ENCODE peak calls at places on chromosomes 5 and 9, in nine cellular contexts. One of them, this sample, is unnamed. For H3K9me3, the result is how much of the 10 kb centered on the place peaks cover.

GRCh38 chr5:14560091-14560595 is 21.4 kb upstream of the OTULINL start:
- DNase-seq in neural progenitor cell: peak
- DNase-seq in heart left ventricle: no peak
- DNase-seq in left ventricle myocardium inferior: no peak
- DNase-seq in lower lobe of right lung: no peak
- DNase-seq in heart right ventricle: no peak
- DNase-seq in fibroblast of lung: no peak
- DNase-seq in IMR-90: no peak
- DNase-seq in Panc1: no peak
- DNase-seq in this sample: peak

GRCh38 chr9:682633-683508 is 158.6 kb upstream of the DMRT1 start:
- DNase-seq in neural progenitor cell: peak
- DNase-seq in heart left ventricle: no peak
- DNase-seq in left ventricle myocardium inferior: no peak
- DNase-seq in lower lobe of right lung: no peak
- DNase-seq in heart right ventricle: no peak
- DNase-seq in fibroblast of lung: peak
- DNase-seq in IMR-90: peak
- DNase-seq in Panc1: no peak
- DNase-seq in this sample: peak

GRCh38 chr9:110578896-110579752 is at the start of gene SVEP1:
- DNase-seq in neural progenitor cell: peak
- DNase-seq in heart left ventricle: peak
- DNase-seq in left ventricle myocardium inferior: peak
- DNase-seq in lower lobe of right lung: peak
- DNase-seq in heart right ventricle: peak
- DNase-seq in fibroblast of lung: peak
- DNase-seq in IMR-90: peak
- DNase-seq in Panc1: no peak
- DNase-seq in this sample: no peak

GRCh38 chr5:170542691-170543275 is 39.0 kb downstream of the KCNIP1 start:
- DNase-seq in neural progenitor cell: no peak
- DNase-seq in heart left ventricle: no peak
- DNase-seq in left ventricle myocardium inferior: no peak
- DNase-seq in lower lobe of right lung: no peak
- DNase-seq in heart right ventricle: no peak
- DNase-seq in fibroblast of lung: no peak
- DNase-seq in IMR-90: no peak
- DNase-seq in Panc1: no peak
- DNase-seq in this sample: no peak

GRCh38 chr9:87007711-87008360 is 60.5 kb upstream of the GAS1 start:
- DNase-seq in neural progenitor cell: no peak
- DNase-seq in heart left ventricle: no peak
- DNase-seq in left ventricle myocardium inferior: no peak
- DNase-seq in lower lobe of right lung: no peak
- DNase-seq in heart right ventricle: no peak
- DNase-seq in fibroblast of lung: no peak
- DNase-seq in IMR-90: peak
- DNase-seq in Panc1: no peak
- DNase-seq in this sample: no peak

GRCh38 chr5:172501708-172502379 is 47.5 kb upstream of the SH3PXD2B start:
- DNase-seq in neural progenitor cell: no peak
- DNase-seq in heart left ventricle: no peak
- DNase-seq in left ventricle myocardium inferior: no peak
- DNase-seq in lower lobe of right lung: no peak
- DNase-seq in heart right ventricle: no peak
- DNase-seq in fibroblast of lung: no peak
- DNase-seq in IMR-90: no peak
- DNase-seq in Panc1: no peak
- DNase-seq in this sample: no peak

GRCh38 chr9:89891221-89892052 is 286.6 kb downstream of the GADD45G start:
- DNase-seq in neural progenitor cell: no peak
- DNase-seq in heart left ventricle: peak
- DNase-seq in left ventricle myocardium inferior: peak
- DNase-seq in lower lobe of right lung: no peak
- DNase-seq in heart right ventricle: peak
- DNase-seq in fibroblast of lung: no peak
- DNase-seq in IMR-90: no peak
- DNase-seq in Panc1: no peak
- DNase-seq in this sample: peak

GRCh38 chr9:96476013-96476412 is 26.0 kb downstream of the HABP4 start:
- DNase-seq in neural progenitor cell: no peak
- DNase-seq in heart left ventricle: no peak
- DNase-seq in left ventricle myocardium inferior: no peak
- DNase-seq in lower lobe of right lung: no peak
- DNase-seq in heart right ventricle: no peak
- DNase-seq in fibroblast of lung: no peak
- DNase-seq in IMR-90: no peak
- DNase-seq in Panc1: no peak
- DNase-seq in this sample: no peak

GRCh38 chr9:126164796-126165525 is 161.7 kb upstream of the MVB12B start:
- DNase-seq in neural progenitor cell: no peak
- DNase-seq in heart left ventricle: no peak
- DNase-seq in left ventricle myocardium inferior: no peak
- DNase-seq in lower lobe of right lung: peak
- DNase-seq in heart right ventricle: no peak
- DNase-seq in fibroblast of lung: no peak
- DNase-seq in IMR-90: no peak
- DNase-seq in Panc1: no peak
- DNase-seq in this sample: no peak

GRCh38 chr5:81315336-81315735 is 13.9 kb downstream of the ZCCHC9 start:
- DNase-seq in neural progenitor cell: no peak
- DNase-seq in heart left ventricle: no peak
- DNase-seq in left ventricle myocardium inferior: no peak
- DNase-seq in lower lobe of right lung: no peak
- DNase-seq in heart right ventricle: no peak
- DNase-seq in fibroblast of lung: peak
- DNase-seq in IMR-90: peak
- DNase-seq in Panc1: no peak
- DNase-seq in this sample: no peak

GRCh38 chr9:121681404-121681803 is 30.0 kb downstream of the DAB2IP start:
- DNase-seq in neural progenitor cell: no peak
- DNase-seq in heart left ventricle: no peak
- DNase-seq in left ventricle myocardium inferior: no peak
- DNase-seq in lower lobe of right lung: no peak
- DNase-seq in heart right ventricle: no peak
- DNase-seq in fibroblast of lung: no peak
- DNase-seq in IMR-90: no peak
- DNase-seq in Panc1: no peak
- DNase-seq in this sample: no peak

GRCh38 chr9:121682926-121683485 is 31.6 kb downstream of the DAB2IP start:
- DNase-seq in neural progenitor cell: no peak
- DNase-seq in heart left ventricle: peak
- DNase-seq in left ventricle myocardium inferior: no peak
- DNase-seq in lower lobe of right lung: no peak
- DNase-seq in heart right ventricle: no peak
- DNase-seq in fibroblast of lung: no peak
- DNase-seq in IMR-90: no peak
- DNase-seq in Panc1: no peak
- DNase-seq in this sample: no peak

GRCh38 chr9:121680236-121680635 is 28.8 kb downstream of the DAB2IP start:
- DNase-seq in neural progenitor cell: no peak
- DNase-seq in heart left ventricle: no peak
- DNase-seq in left ventricle myocardium inferior: no peak
- DNase-seq in lower lobe of right lung: no peak
- DNase-seq in heart right ventricle: no peak
- DNase-seq in fibroblast of lung: no peak
- DNase-seq in IMR-90: no peak
- DNase-seq in Panc1: no peak
- DNase-seq in this sample: no peak

GRCh38 chr9:121683652-121684051 is 32.2 kb downstream of the DAB2IP start:
- DNase-seq in neural progenitor cell: no peak
- DNase-seq in heart left ventricle: no peak
- DNase-seq in left ventricle myocardium inferior: no peak
- DNase-seq in lower lobe of right lung: no peak
- DNase-seq in heart right ventricle: no peak
- DNase-seq in fibroblast of lung: no peak
- DNase-seq in IMR-90: no peak
- DNase-seq in Panc1: no peak
- DNase-seq in this sample: no peak

DNA sequence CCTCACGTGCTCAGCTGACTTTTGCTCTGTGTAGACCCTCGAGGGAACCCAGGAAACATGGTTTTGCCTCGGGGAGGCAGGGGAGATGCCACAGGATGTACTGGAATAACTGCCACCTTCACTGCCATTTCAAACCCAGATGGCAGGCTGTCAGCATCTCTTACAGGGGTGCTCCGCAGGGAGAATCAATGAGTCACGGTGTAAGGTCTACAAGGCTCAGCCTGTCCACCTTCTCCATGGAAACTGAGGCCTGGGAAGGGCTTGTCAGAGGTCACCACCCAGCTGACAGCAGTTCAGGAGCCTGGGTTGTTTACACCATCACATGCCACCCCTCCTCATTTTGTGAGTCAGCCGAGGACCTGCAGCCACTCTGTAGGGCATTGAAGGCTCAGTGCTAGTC is 30.8 kb downstream of the DAB2IP start:
- DNase-seq in neural progenitor cell: no peak
- DNase-seq in heart left ventricle: no peak
- DNase-seq in left ventricle myocardium inferior: no peak
- DNase-seq in lower lobe of right lung: no peak
- DNase-seq in heart right ventricle: no peak
- DNase-seq in fibroblast of lung: no peak
- DNase-seq in IMR-90: no peak
- DNase-seq in Panc1: no peak
- DNase-seq in this sample: no peak
- H3K4me3 ChIP-seq in neural progenitor cell: no peak
- H3K4me3 ChIP-seq in heart left ventricle: no peak
- H3K4me3 ChIP-seq in left ventricle myocardium inferior: no peak
- H3K4me3 ChIP-seq in lower lobe of right lung: no peak
- H3K4me3 ChIP-seq in heart right ventricle: no peak
- H3K4me3 ChIP-seq in fibroblast of lung: no peak
- H3K4me3 ChIP-seq in IMR-90: no peak
- H3K4me3 ChIP-seq in Panc1: no peak
- H3K4me3 ChIP-seq in this sample: no peak

GRCh38 chr5:123906698-123907295 is 394.8 kb downstream of the CSNK1G3 start:
- DNase-seq in neural progenitor cell: no peak
- DNase-seq in heart left ventricle: no peak
- DNase-seq in left ventricle myocardium inferior: no peak
- DNase-seq in lower lobe of right lung: no peak
- DNase-seq in heart right ventricle: no peak
- DNase-seq in fibroblast of lung: no peak
- DNase-seq in IMR-90: no peak
- DNase-seq in Panc1: no peak
- DNase-seq in this sample: no peak
- H3K27ac ChIP-seq in neural progenitor cell: no peak
- H3K27ac ChIP-seq in heart left ventricle: no peak
- H3K27ac ChIP-seq in left ventricle myocardium inferior: no peak
- H3K27ac ChIP-seq in lower lobe of right lung: no peak
- H3K27ac ChIP-seq in heart right ventricle: no peak
- H3K27ac ChIP-seq in fibroblast of lung: no peak
- H3K27ac ChIP-seq in IMR-90: no peak
- H3K27ac ChIP-seq in Panc1: no peak
- H3K27ac ChIP-seq in this sample: no peak

DNA sequence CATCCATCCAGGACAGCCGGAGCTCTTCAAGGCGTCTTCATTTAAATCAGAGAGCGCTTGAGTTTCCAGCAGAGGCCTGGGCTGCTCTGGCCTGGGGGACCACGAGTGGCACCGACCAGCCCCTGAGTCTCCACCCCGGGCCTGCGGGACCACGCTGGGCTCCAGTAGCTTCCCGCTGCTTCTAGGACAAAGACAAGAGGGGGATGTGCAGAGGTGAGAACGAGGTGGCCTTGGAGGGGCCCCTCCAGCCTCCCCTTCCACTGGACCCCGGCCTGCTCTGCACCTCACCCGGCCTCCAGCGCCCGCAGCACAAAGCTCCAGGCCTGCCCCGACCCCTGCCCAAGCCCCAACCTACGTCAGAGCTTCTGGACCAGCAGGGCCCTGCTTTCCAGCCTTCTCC is 81.6 kb downstream of the IRX2 start:
- DNase-seq in neural progenitor cell: no peak
- DNase-seq in heart left ventricle: no peak
- DNase-seq in left ventricle myocardium inferior: no peak
- DNase-seq in lower lobe of right lung: no peak
- DNase-seq in heart right ventricle: no peak
- DNase-seq in fibroblast of lung: no peak
- DNase-seq in IMR-90: no peak
- DNase-seq in Panc1: no peak
- DNase-seq in this sample: no peak
- H3K9me3 ChIP-seq in neural progenitor cell: under half
- H3K9me3 ChIP-seq in heart left ventricle: under half
- H3K9me3 ChIP-seq in left ventricle myocardium inferior: under half
- H3K9me3 ChIP-seq in lower lobe of right lung: under half
- H3K9me3 ChIP-seq in heart right ventricle: under half
- H3K9me3 ChIP-seq in fibroblast of lung: under half
- H3K9me3 ChIP-seq in IMR-90: under half
- H3K9me3 ChIP-seq in Panc1: under half
- H3K9me3 ChIP-seq in this sample: under half

DNA sequence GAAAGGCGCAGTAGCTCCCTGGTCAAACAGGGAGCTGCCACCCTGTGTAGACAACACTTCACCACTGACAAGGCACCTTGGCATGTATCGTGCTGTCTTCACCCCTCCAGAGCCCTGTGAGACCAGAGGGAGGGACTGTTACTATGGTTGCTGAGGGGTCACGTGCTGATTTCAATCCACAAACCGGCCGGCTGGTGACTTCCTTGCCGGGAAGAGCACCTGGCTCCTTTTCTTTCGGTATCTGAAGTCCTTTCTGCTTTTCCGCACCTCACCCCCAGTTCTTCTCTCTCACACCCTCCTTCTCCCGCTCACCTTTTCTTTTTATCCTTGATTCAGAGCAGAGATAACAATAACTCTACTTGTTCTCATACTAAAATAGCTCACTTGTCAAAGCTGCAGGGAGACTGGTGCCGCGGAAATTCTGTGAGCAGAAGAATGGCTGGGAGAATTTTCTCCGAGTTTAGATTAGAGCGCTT is 327.2 kb downstream of the ZSWIM6 start:
- DNase-seq in neural progenitor cell: peak
- DNase-seq in heart left ventricle: peak
- DNase-seq in left ventricle myocardium inferior: peak
- DNase-seq in lower lobe of right lung: no peak
- DNase-seq in heart right ventricle: no peak
- DNase-seq in fibroblast of lung: no peak
- DNase-seq in IMR-90: no peak
- DNase-seq in Panc1: no peak
- DNase-seq in this sample: peak
- H3K4me3 ChIP-seq in neural progenitor cell: no peak
- H3K4me3 ChIP-seq in heart left ventricle: no peak
- H3K4me3 ChIP-seq in left ventricle myocardium inferior: peak
- H3K4me3 ChIP-seq in lower lobe of right lung: no peak
- H3K4me3 ChIP-seq in heart right ventricle: peak
- H3K4me3 ChIP-seq in fibroblast of lung: no peak
- H3K4me3 ChIP-seq in IMR-90: no peak
- H3K4me3 ChIP-seq in Panc1: no peak
- H3K4me3 ChIP-seq in this sample: no peak

This sample was measured in small intestine.